ENCODE peak calls at places on chromosome 20, in eight cellular contexts. One of them, this sample, is unnamed.
A peak's percentile ranks its signal among the peaks of the same experiment; 100 is the strongest.

GRCh38 chr20:5687884-5688283 is 62.3 kb upstream of the SHLD1 start:
- DNase-seq in NCI-H2081: no peak
- DNase-seq in NCI-H1417: no peak
- DNase-seq in stimulated activated CD8-positive, alpha-beta memory T cell treated with anti-CD3 and anti-CD28 coated beads, Interleukin-15, amount 100 ng/mL, for 4 hours: no peak
- DNase-seq in T-helper 1 cell: no peak
- DNase-seq in mammary epithelial cell: no peak
- DNase-seq in ecto neural progenitor cell: no peak
- DNase-seq in amygdala: no peak
- DNase-seq in this sample: no peak

GRCh38 chr20:62428396-62429160 is 1.2 kb upstream of the RBBP8NL start:
- DNase-seq in NCI-H1417: no peak
- DNase-seq in ecto neural progenitor cell: no peak
- DNase-seq in T-helper 1 cell: no peak
- DNase-seq in NCI-H2081: no peak
- DNase-seq in amygdala: no peak
- DNase-seq in mammary epithelial cell: no peak
- DNase-seq in stimulated activated CD8-positive, alpha-beta memory T cell treated with anti-CD3 and anti-CD28 coated beads, Interleukin-15, amount 100 ng/mL, for 4 hours: no peak
- DNase-seq in this sample: no peak

GRCh38 chr20:46850416-46850815 is 44.2 kb upstream of the EYA2 start:
- DNase-seq in ecto neural progenitor cell: no peak
- DNase-seq in NCI-H2081: no peak
- DNase-seq in NCI-H1417: no peak
- DNase-seq in T-helper 1 cell: no peak
- DNase-seq in stimulated activated CD8-positive, alpha-beta memory T cell treated with anti-CD3 and anti-CD28 coated beads, Interleukin-15, amount 100 ng/mL, for 4 hours: no peak
- DNase-seq in mammary epithelial cell: no peak
- DNase-seq in amygdala: no peak
- DNase-seq in this sample: no peak

GRCh38 chr20:12670292-12670691 is 338.5 kb upstream of the SPTLC3 start:
- DNase-seq in NCI-H2081: no peak
- DNase-seq in stimulated activated CD8-positive, alpha-beta memory T cell treated with anti-CD3 and anti-CD28 coated beads, Interleukin-15, amount 100 ng/mL, for 4 hours: no peak
- DNase-seq in T-helper 1 cell: no peak
- DNase-seq in NCI-H1417: no peak
- DNase-seq in amygdala: no peak
- DNase-seq in ecto neural progenitor cell: no peak
- DNase-seq in mammary epithelial cell: no peak
- DNase-seq in this sample: peak; percentile 33

GRCh38 chr20:48197034-48197433 is 411.8 kb upstream of the SULF2 start:
- DNase-seq in ecto neural progenitor cell: no peak
- DNase-seq in NCI-H1417: no peak
- DNase-seq in mammary epithelial cell: no peak
- DNase-seq in T-helper 1 cell: no peak
- DNase-seq in NCI-H2081: no peak
- DNase-seq in stimulated activated CD8-positive, alpha-beta memory T cell treated with anti-CD3 and anti-CD28 coated beads, Interleukin-15, amount 100 ng/mL, for 4 hours: no peak
- DNase-seq in amygdala: no peak
- DNase-seq in this sample: no peak

GRCh38 chr20:50725722-50726000 is 5.7 kb upstream of the PARD6B start:
- DNase-seq in mammary epithelial cell: no peak
- DNase-seq in T-helper 1 cell: no peak
- DNase-seq in NCI-H2081: no peak
- DNase-seq in amygdala: no peak
- DNase-seq in stimulated activated CD8-positive, alpha-beta memory T cell treated with anti-CD3 and anti-CD28 coated beads, Interleukin-15, amount 100 ng/mL, for 4 hours: no peak
- DNase-seq in NCI-H1417: no peak
- DNase-seq in ecto neural progenitor cell: no peak
- DNase-seq in this sample: peak; percentile 79

GRCh38 chr20:48180039-48180438 is 394.8 kb upstream of the SULF2 start:
- DNase-seq in ecto neural progenitor cell: no peak
- DNase-seq in NCI-H2081: no peak
- DNase-seq in NCI-H1417: no peak
- DNase-seq in mammary epithelial cell: peak; percentile 42
- DNase-seq in amygdala: no peak
- DNase-seq in stimulated activated CD8-positive, alpha-beta memory T cell treated with anti-CD3 and anti-CD28 coated beads, Interleukin-15, amount 100 ng/mL, for 4 hours: no peak
- DNase-seq in T-helper 1 cell: no peak
- DNase-seq in this sample: peak; percentile 51

GRCh38 chr20:48107560-48107959 is 322.3 kb upstream of the SULF2 start:
- DNase-seq in T-helper 1 cell: no peak
- DNase-seq in NCI-H2081: no peak
- DNase-seq in mammary epithelial cell: no peak
- DNase-seq in ecto neural progenitor cell: no peak
- DNase-seq in NCI-H1417: no peak
- DNase-seq in stimulated activated CD8-positive, alpha-beta memory T cell treated with anti-CD3 and anti-CD28 coated beads, Interleukin-15, amount 100 ng/mL, for 4 hours: no peak
- DNase-seq in amygdala: no peak
- DNase-seq in this sample: peak; percentile 43

GRCh38 chr20:9789136-9789535 is 49.7 kb downstream of the PAK5 start:
- DNase-seq in mammary epithelial cell: no peak
- DNase-seq in T-helper 1 cell: no peak
- DNase-seq in stimulated activated CD8-positive, alpha-beta memory T cell treated with anti-CD3 and anti-CD28 coated beads, Interleukin-15, amount 100 ng/mL, for 4 hours: no peak
- DNase-seq in NCI-H1417: no peak
- DNase-seq in NCI-H2081: no peak
- DNase-seq in ecto neural progenitor cell: no peak
- DNase-seq in amygdala: no peak
- DNase-seq in this sample: no peak

GRCh38 chr20:51338692-51339440 is 203.7 kb downstream of the NFATC2 start:
- DNase-seq in amygdala: no peak
- DNase-seq in T-helper 1 cell: no peak
- DNase-seq in NCI-H2081: no peak
- DNase-seq in ecto neural progenitor cell: no peak
- DNase-seq in mammary epithelial cell: no peak
- DNase-seq in NCI-H1417: no peak
- DNase-seq in stimulated activated CD8-positive, alpha-beta memory T cell treated with anti-CD3 and anti-CD28 coated beads, Interleukin-15, amount 100 ng/mL, for 4 hours: no peak
- DNase-seq in this sample: no peak

GRCh38 chr20:48339147-48339985 is 488.4 kb downstream of the PREX1 start:
- DNase-seq in amygdala: no peak
- DNase-seq in NCI-H1417: no peak
- DNase-seq in mammary epithelial cell: no peak
- DNase-seq in NCI-H2081: no peak
- DNase-seq in T-helper 1 cell: no peak
- DNase-seq in ecto neural progenitor cell: no peak
- DNase-seq in stimulated activated CD8-positive, alpha-beta memory T cell treated with anti-CD3 and anti-CD28 coated beads, Interleukin-15, amount 100 ng/mL, for 4 hours: no peak
- DNase-seq in this sample: peak; percentile 39

GRCh38 chr20:48359692-48360337 is 468.0 kb downstream of the PREX1 start:
- DNase-seq in stimulated activated CD8-positive, alpha-beta memory T cell treated with anti-CD3 and anti-CD28 coated beads, Interleukin-15, amount 100 ng/mL, for 4 hours: no peak
- DNase-seq in NCI-H1417: no peak
- DNase-seq in amygdala: no peak
- DNase-seq in NCI-H2081: no peak
- DNase-seq in T-helper 1 cell: no peak
- DNase-seq in mammary epithelial cell: no peak
- DNase-seq in ecto neural progenitor cell: no peak
- DNase-seq in this sample: peak; percentile 42

GRCh38 chr20:4038047-4038459 is 22.7 kb upstream of the RNF24 start:
- DNase-seq in mammary epithelial cell: peak; percentile 75
- DNase-seq in T-helper 1 cell: peak; percentile 67
- DNase-seq in ecto neural progenitor cell: peak; percentile 62
- DNase-seq in NCI-H2081: no peak
- DNase-seq in NCI-H1417: no peak
- DNase-seq in stimulated activated CD8-positive, alpha-beta memory T cell treated with anti-CD3 and anti-CD28 coated beads, Interleukin-15, amount 100 ng/mL, for 4 hours: peak; percentile 35
- DNase-seq in amygdala: no peak
- DNase-seq in this sample: peak; percentile 73

GRCh38 chr20:11229772-11230171 is 556.0 kb upstream of the JAG1 start:
- DNase-seq in stimulated activated CD8-positive, alpha-beta memory T cell treated with anti-CD3 and anti-CD28 coated beads, Interleukin-15, amount 100 ng/mL, for 4 hours: no peak
- DNase-seq in NCI-H2081: no peak
- DNase-seq in ecto neural progenitor cell: no peak
- DNase-seq in amygdala: peak; percentile 8
- DNase-seq in T-helper 1 cell: no peak
- DNase-seq in NCI-H1417: peak; percentile 29
- DNase-seq in mammary epithelial cell: peak; percentile 98
- DNase-seq in this sample: peak; percentile 96

GRCh38 chr20:2780948-2781347 is 19.5 kb downstream of the CPXM1 start:
- DNase-seq in NCI-H1417: no peak
- DNase-seq in ecto neural progenitor cell: no peak
- DNase-seq in mammary epithelial cell: no peak
- DNase-seq in amygdala: no peak
- DNase-seq in T-helper 1 cell: no peak
- DNase-seq in stimulated activated CD8-positive, alpha-beta memory T cell treated with anti-CD3 and anti-CD28 coated beads, Interleukin-15, amount 100 ng/mL, for 4 hours: no peak
- DNase-seq in NCI-H2081: no peak
- DNase-seq in this sample: no peak

GRCh38 chr20:38902601-38903000 is 23.6 kb upstream of the FAM83D start:
- DNase-seq in ecto neural progenitor cell: no peak
- DNase-seq in mammary epithelial cell: no peak
- DNase-seq in stimulated activated CD8-positive, alpha-beta memory T cell treated with anti-CD3 and anti-CD28 coated beads, Interleukin-15, amount 100 ng/mL, for 4 hours: no peak
- DNase-seq in NCI-H2081: no peak
- DNase-seq in NCI-H1417: no peak
- DNase-seq in amygdala: no peak
- DNase-seq in T-helper 1 cell: no peak
- DNase-seq in this sample: no peak

GRCh38 chr20:49989234-49990065 is 6.7 kb downstream of the SNAI1 start:
- DNase-seq in ecto neural progenitor cell: no peak
- DNase-seq in NCI-H2081: no peak
- DNase-seq in mammary epithelial cell: no peak
- DNase-seq in NCI-H1417: no peak
- DNase-seq in amygdala: no peak
- DNase-seq in stimulated activated CD8-positive, alpha-beta memory T cell treated with anti-CD3 and anti-CD28 coated beads, Interleukin-15, amount 100 ng/mL, for 4 hours: no peak
- DNase-seq in T-helper 1 cell: no peak
- DNase-seq in this sample: peak; percentile 44

GRCh38 chr20:33740189-33740588 is 8.4 kb downstream of the ZNF341 start:
- DNase-seq in mammary epithelial cell: no peak
- DNase-seq in amygdala: no peak
- DNase-seq in T-helper 1 cell: no peak
- DNase-seq in ecto neural progenitor cell: no peak
- DNase-seq in NCI-H1417: no peak
- DNase-seq in stimulated activated CD8-positive, alpha-beta memory T cell treated with anti-CD3 and anti-CD28 coated beads, Interleukin-15, amount 100 ng/mL, for 4 hours: no peak
- DNase-seq in NCI-H2081: no peak
- DNase-seq in this sample: no peak

GRCh38 chr20:24816431-24816830 is 132.6 kb upstream of the CST7 start:
- DNase-seq in T-helper 1 cell: no peak
- DNase-seq in NCI-H1417: no peak
- DNase-seq in ecto neural progenitor cell: no peak
- DNase-seq in NCI-H2081: no peak
- DNase-seq in mammary epithelial cell: no peak
- DNase-seq in stimulated activated CD8-positive, alpha-beta memory T cell treated with anti-CD3 and anti-CD28 coated beads, Interleukin-15, amount 100 ng/mL, for 4 hours: no peak
- DNase-seq in amygdala: no peak
- DNase-seq in this sample: peak; percentile 3

GRCh38 chr20:24779886-24780285 is 169.2 kb upstream of the CST7 start:
- DNase-seq in mammary epithelial cell: no peak
- DNase-seq in amygdala: no peak
- DNase-seq in ecto neural progenitor cell: no peak
- DNase-seq in stimulated activated CD8-positive, alpha-beta memory T cell treated with anti-CD3 and anti-CD28 coated beads, Interleukin-15, amount 100 ng/mL, for 4 hours: no peak
- DNase-seq in NCI-H1417: no peak
- DNase-seq in NCI-H2081: no peak
- DNase-seq in T-helper 1 cell: no peak
- DNase-seq in this sample: no peak

GRCh38 chr20:24027229-24027628 is 38.6 kb upstream of the GGTLC1 start:
- DNase-seq in ecto neural progenitor cell: no peak
- DNase-seq in NCI-H1417: no peak
- DNase-seq in mammary epithelial cell: no peak
- DNase-seq in T-helper 1 cell: peak; percentile 68
- DNase-seq in amygdala: no peak
- DNase-seq in NCI-H2081: no peak
- DNase-seq in stimulated activated CD8-positive, alpha-beta memory T cell treated with anti-CD3 and anti-CD28 coated beads, Interleukin-15, amount 100 ng/mL, for 4 hours: peak; percentile 49
- DNase-seq in this sample: peak; percentile 28

This sample was measured in kidney tubule cell.